ENCODE peak calls at places on chromosomes 3 and 15, in five cellular contexts. M, J, C, D and F are unnamed samples.

GRCh38 chr3:115858995-115859807 is 235.9 kb downstream of the GAP43 start:
- DNase-seq in M (no peak), D (no peak), J (no peak), C (no peak), F (no peak)

GRCh38 chr15:86273309-86273708 is 193.6 kb downstream of the AGBL1 start:
- DNase-seq in C (no peak), J (no peak), M (no peak), D (no peak), F (no peak)

GRCh38 chr3:99013077-99013476 is 111.6 kb upstream of the DCBLD2 start:
- DNase-seq in J (no peak), M (no peak), C (no peak), D (no peak), F (no peak)

GRCh38 chr3:170730071-170730812 is 139.8 kb downstream of the RPL22L1 start:
- DNase-seq in M (peak; percentile 88), C (no peak), J (no peak), D (no peak), F (no peak)

GRCh38 chr3:73508330-73508954 is 116.3 kb downstream of the PDZRN3 start:
- DNase-seq in D (no peak), C (no peak), M (peak; percentile 60), J (peak; percentile 44), F (peak; percentile 60)

GRCh38 chr3:48128779-48129178 is 59.4 kb downstream of the CDC25A start:
- DNase-seq in D (no peak), M (no peak), J (no peak), C (no peak), F (no peak)

GRCh38 chr3:34363871-34364270 is 565.4 kb downstream of the PDCD6IP start:
- DNase-seq in M (no peak), C (no peak), J (no peak), D (no peak), F (no peak)

GRCh38 chr15:40771242-40771641 is 1.5 kb downstream of the C15orf62 start:
- DNase-seq in J (no peak), C (no peak), D (no peak), M (no peak), F (no peak)

GRCh38 chr3:47007482-47008257 is 28.2 kb downstream of the NBEAL2 start:
- DNase-seq in J (no peak), C (no peak), M (no peak), D (no peak), F (no peak)

GRCh38 chr3:71012971-71013370 is 570.6 kb downstream of the FOXP1 start:
- DNase-seq in J (no peak), M (no peak), D (no peak), C (no peak), F (no peak)
- H3K4me2 ChIP-seq in J (no peak overlapping the region), M (no peak overlapping the region), D (no peak overlapping the region), C (no peak overlapping the region), F (no peak overlapping the region)

GRCh38 chr15:25971053-25971452 is 107.9 kb upstream of the ATP10A start:
- DNase-seq in D (no peak), J (no peak), C (no peak), M (no peak), F (no peak)
- TF ChIP-seq CHD2 in D (no peak), J (no peak), C (no peak), M (no peak), F (no peak)

DNA sequence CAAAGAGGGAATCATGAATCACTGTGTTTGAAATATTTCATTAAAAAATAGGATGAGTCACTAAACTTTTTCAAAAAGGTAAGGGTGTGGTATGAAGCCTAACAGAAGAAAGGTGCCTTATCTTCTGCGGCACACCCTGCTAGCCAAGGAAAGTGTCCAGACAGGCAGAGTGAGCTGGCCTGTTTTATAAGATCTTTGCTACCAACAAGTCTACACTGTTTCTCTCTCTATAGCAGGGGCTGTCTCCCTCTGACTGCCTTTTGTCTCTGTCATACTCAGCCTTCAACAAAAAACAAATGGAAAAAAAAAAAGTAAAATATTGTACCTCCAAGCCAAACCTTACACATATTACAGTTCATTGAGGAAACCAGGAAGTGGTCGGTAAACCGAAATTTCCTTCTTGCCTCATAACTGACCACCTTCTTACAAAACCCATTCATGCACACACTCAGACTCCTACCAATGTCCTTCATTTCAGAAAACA is 9.1 kb downstream of the ZDHHC3 start:
- DNase-seq in D (no peak), M (peak; percentile 82), C (no peak), J (no peak), F (no peak)
- TF ChIP-seq POLR2A in D (no peak), M (no peak), C (no peak), J (no peak), F (no peak)

DNA sequence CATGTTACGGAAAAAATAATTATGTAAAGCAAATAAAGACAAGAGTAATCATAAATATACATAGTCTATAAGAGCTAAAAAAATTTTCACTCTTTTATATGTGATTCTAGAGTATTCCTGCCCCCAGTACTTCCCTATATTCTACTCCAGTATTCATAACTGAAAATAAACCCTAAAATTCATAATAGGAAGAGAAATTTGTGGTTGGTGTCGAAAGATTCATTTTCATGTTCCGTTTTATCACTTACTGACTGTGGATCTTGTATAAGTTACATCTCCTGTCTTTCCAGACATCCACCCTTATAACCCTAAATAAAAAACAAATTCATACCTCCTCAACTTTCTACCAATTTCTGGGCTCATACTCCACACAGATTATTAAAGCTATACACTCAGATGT is 16.0 kb upstream of the MBNL1 start:
- DNase-seq in M (no peak), D (no peak), J (no peak), C (no peak), F (no peak)
- H3K4me2 ChIP-seq in M (no peak overlapping the region), D (peak overlapping the region; percentile 50), J (no peak overlapping the region), C (no peak overlapping the region), F (no peak overlapping the region)

DNA sequence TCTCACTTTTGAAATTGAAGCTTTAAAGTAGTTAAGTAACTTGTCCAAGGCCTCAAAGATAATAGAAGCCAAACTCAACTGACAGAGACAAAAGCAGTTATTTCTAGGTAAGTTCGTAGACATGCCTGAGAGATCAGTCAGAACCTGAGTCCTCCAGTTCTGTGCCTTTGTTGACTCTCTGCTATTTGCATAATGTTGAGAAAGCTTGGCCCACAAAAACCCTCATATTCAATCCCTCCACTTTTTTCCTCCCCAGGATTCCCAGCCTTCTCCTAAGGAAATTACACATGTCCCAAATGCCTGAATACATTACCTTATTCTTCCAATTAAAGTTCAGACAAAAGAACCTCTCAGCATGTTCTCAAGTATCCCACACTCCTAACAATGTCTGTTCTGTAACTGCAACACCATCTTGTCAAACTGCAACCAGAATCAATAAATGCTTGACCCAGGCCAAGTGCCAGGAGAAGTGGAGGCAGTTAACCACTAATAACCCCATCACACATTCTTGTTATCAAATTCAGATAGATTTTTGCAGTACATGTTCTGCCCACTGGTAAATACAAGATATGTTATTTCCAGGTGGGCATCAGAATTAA is 217.8 kb downstream of the LRRC3B start:
- DNase-seq in D (no peak), C (no peak), M (no peak), J (no peak), F (no peak)
- TF ChIP-seq CHD2 in D (no peak), C (no peak), M (no peak), J (no peak), F (no peak)

DNA sequence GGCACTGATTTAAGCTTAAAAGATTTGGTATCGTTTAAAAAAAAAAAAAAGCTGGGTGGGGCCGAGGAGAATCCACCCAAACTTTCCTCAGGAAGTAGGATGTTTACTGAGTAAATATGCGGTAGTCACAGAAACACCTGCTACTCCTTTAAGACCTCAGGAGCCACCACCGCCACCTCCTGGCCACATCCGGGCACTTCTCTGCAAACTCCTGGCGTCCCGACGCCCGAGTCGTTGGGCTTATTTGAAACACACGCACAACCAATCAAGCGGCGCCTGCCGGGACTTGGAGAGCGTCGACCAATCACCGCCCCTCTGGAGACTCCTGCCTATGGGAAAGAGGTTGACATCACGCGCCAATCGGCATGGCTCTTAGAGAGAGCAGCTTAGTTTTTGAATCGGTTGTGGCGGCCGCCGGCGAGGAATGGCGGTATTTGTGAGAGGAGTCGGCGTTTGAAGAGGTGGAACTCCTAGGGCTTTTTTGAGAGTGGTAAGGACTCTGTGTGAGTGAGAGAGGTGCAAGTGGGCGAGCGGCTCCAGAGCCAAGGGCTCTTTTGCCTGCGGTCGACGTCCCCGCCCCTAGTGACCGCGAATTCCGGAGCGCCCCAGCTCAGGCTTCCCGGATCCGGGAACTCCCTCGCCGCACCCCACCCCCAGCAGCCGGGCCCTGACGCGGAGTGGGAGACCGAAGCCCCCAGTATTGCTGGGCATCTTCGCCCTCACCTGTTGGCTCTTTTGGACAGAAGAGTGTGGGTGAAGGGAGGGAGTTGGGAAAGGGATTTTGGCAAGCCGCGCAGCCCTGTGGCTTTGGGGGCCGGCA is at the start of gene ECT2:
- DNase-seq in C (peak; percentile 96), J (peak; percentile 99), M (peak; percentile 100), D (peak; percentile 96), F (peak; percentile 98)
- TF ChIP-seq POLR2A in C (peak; percentile 97), J (peak; percentile 74), M (peak; percentile 95), D (peak; percentile 72), F (peak; percentile 45)

GRCh38 chr3:94269763-94270162 is 206.9 kb downstream of the NSUN3 start:
- DNase-seq in C (no peak), M (no peak), D (no peak), J (no peak), F (no peak)
- H3K4me2 ChIP-seq in C (no peak overlapping the region), M (no peak overlapping the region), D (no peak overlapping the region), J (no peak overlapping the region), F (no peak overlapping the region)

GRCh38 chr3:143850877-143851276 is 2.6 kb upstream of the SLC9A9 start:
- DNase-seq in D (no peak), C (no peak), J (no peak), M (no peak), F (no peak)

GRCh38 chr3:143859465-143860203 is 11.4 kb upstream of the SLC9A9 start:
- DNase-seq in D (no peak), M (no peak), C (no peak), J (no peak), F (no peak)

GRCh38 chr3:143856252-143856977 is 8.1 kb upstream of the SLC9A9 start:
- DNase-seq in C (no peak), M (no peak), J (no peak), D (no peak), F (no peak)

GRCh38 chr3:143851331-143852017 is 3.2 kb upstream of the SLC9A9 start:
- DNase-seq in M (no peak), J (no peak), D (no peak), C (no peak), F (no peak)

DNA sequence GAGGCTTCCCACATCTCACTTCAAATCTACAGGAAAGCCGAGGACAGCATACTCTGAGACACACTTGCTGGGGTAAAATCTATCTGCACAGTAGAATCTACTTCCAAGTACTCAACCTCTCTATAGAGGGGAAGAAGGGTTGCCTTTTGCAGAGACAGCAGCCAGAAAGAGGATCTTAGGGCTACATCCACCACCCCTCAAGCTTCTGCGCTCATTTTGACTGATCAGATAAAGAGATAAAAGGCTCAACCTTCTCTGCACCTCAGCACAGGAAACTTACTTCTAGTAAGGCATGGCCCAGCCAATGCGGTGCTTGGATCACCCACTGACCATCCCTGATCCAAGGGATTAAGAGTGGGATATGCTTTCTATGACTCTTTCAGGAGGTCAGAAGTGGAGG is 6.9 kb upstream of the SLC9A9 start:
- DNase-seq in C (no peak), D (no peak), M (no peak), J (no peak), F (no peak)
- TF ChIP-seq CHD2 in C (no peak), D (no peak), M (no peak), J (no peak), F (no peak)

GRCh38 chr3:187737401-187738088 is 7.7 kb downstream of the BCL6 start:
- DNase-seq in M (peak; percentile 45), C (peak; percentile 65), J (no peak), D (no peak), F (peak; percentile 19)
- TF ChIP-seq POLR2A in M (no peak), C (no peak), J (no peak), D (no peak), F (no peak)